ENCODE peak calls at places on chromosomes 5 and 9, in six cellular contexts. J, I, D, M, L and E are unnamed samples.

GRCh38 chr5:159773062-159773924 is 143.0 kb upstream of the ADRA1B start:
- DNase-seq in I (peak; percentile 41), M (peak; percentile 76), J (peak; percentile 34), L (peak; percentile 15), D (peak; percentile 40), E (peak; percentile 76)

GRCh38 chr5:56979968-56980367 is 28.0 kb upstream of the MIER3 start:
- DNase-seq in L (no peak), M (no peak), J (no peak), I (no peak), D (no peak), E (no peak)

GRCh38 chr9:89730715-89731114 is 125.9 kb downstream of the GADD45G start:
- DNase-seq in M (peak; percentile 26), J (no peak), L (no peak), I (no peak), D (no peak), E (no peak)

GRCh38 chr5:175520321-175520720 is 42.0 kb downstream of the SFXN1 start:
- DNase-seq in D (no peak), J (no peak), M (no peak), I (no peak), L (no peak), E (no peak)

GRCh38 chr5:40261984-40262383 is 417.7 kb upstream of the PTGER4 start:
- DNase-seq in L (no peak), I (no peak), J (no peak), D (no peak), M (no peak), E (no peak)

GRCh38 chr9:116088396-116088795 is 65.2 kb upstream of the PAPPA start:
- DNase-seq in D (no peak), J (no peak), L (no peak), M (no peak), I (no peak), E (no peak)

GRCh38 chr9:99411068-99411467 is 189.0 kb downstream of the SEC61B start:
- DNase-seq in D (no peak), L (no peak), J (no peak), M (no peak), I (no peak), E (no peak)

GRCh38 chr5:55037816-55038379 is 13.8 kb downstream of the GZMK start:
- DNase-seq in J (no peak), I (no peak), M (no peak), D (no peak), L (no peak), E (no peak)

GRCh38 chr5:139847790-139848507 is 52.3 kb downstream of the PSD2 start:
- DNase-seq in D (no peak), L (peak; percentile 62), J (peak; percentile 61), I (peak; percentile 71), M (peak; percentile 79), E (peak; percentile 46)

GRCh38 chr5:16656561-16657191 is 39.9 kb upstream of the RETREG1 start:
- DNase-seq in J (no peak), I (peak; percentile 51), M (no peak), D (no peak), L (no peak), E (no peak)

GRCh38 chr5:19853616-19854240 is 134.3 kb downstream of the CDH18 start:
- DNase-seq in J (no peak), I (no peak), L (no peak), M (no peak), D (no peak), E (no peak)

GRCh38 chr5:10607666-10608442 is 44.0 kb downstream of the ANKRD33B start:
- DNase-seq in I (peak; percentile 33), M (no peak), J (no peak), D (peak; percentile 51), L (no peak), E (peak; percentile 81)

GRCh38 chr5:135236187-135236835 is 162.7 kb downstream of the MACROH2A1 start:
- DNase-seq in D (no peak), J (no peak), I (no peak), M (no peak), L (no peak), E (no peak)

GRCh38 chr9:136329211-136329627 is 1.9 kb downstream of the GPSM1 start:
- DNase-seq in L (no peak), I (no peak), M (no peak), D (no peak), J (no peak), E (no peak)

GRCh38 chr9:134492281-134492691 is 149.3 kb upstream of the COL5A1 start:
- DNase-seq in J (no peak), M (no peak), D (peak; percentile 95), L (no peak), I (no peak), E (no peak)

GRCh38 chr9:34994429-34995287 is 5.1 kb downstream of the DNAJB5 start:
- DNase-seq in M (peak; percentile 46), J (peak; percentile 57), I (peak; percentile 64), L (no peak), D (no peak), E (no peak)
- TF ChIP-seq CTCF in M (peak; percentile 58), J (peak; percentile 70), I (peak; percentile 71), L (peak; percentile 30), D (peak; percentile 57), E (peak; percentile 73)

DNA sequence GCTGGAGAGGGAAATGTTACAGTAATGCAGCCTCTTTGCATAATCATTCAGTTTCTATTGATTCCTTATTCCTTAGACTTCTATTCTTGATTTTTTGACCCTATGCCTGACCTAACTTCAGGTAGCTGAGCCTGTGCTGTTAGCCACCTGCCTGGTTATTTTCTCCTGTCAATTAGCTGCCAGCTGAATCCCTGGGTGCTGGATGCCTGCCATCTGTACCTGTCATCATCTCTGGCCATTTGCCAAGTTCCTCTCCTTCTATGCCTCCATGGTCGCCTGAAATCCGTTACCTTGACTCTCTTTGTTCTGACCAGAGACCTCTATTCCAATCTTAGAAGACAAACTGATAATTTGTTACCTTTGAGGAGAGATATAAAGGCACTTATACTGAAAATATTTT is 178.3 kb downstream of the CAVIN4 start:
- DNase-seq in D (no peak), I (no peak), M (no peak), J (no peak), L (no peak), E (no peak)
- TF ChIP-seq CTCF in D (no peak), I (no peak), M (no peak), J (no peak), L (no peak), E (no peak)

GRCh38 chr5:37495210-37495609 is 116.1 kb downstream of the WDR70 start:
- DNase-seq in J (no peak), D (no peak), M (no peak), I (no peak), L (no peak), E (no peak)
- TF ChIP-seq CTCF in J (no peak), D (no peak), M (no peak), I (no peak), L (no peak), E (no peak)

GRCh38 chr5:157819502-157820125 is 39.3 kb downstream of the CLINT1 start:
- DNase-seq in L (no peak), M (no peak), J (no peak), I (peak; percentile 82), D (no peak), E (no peak)

GRCh38 chr5:157818368-157818767 is 40.6 kb downstream of the CLINT1 start:
- DNase-seq in M (no peak), J (no peak), I (no peak), D (no peak), L (no peak), E (no peak)

GRCh38 chr5:157821822-157822622 is 36.9 kb downstream of the CLINT1 start:
- DNase-seq in D (no peak), I (no peak), L (no peak), M (no peak), J (no peak), E (no peak)

GRCh38 chr5:157821405-157821804 is 37.5 kb downstream of the CLINT1 start:
- DNase-seq in D (no peak), I (no peak), M (no peak), L (no peak), J (no peak), E (no peak)

DNA sequence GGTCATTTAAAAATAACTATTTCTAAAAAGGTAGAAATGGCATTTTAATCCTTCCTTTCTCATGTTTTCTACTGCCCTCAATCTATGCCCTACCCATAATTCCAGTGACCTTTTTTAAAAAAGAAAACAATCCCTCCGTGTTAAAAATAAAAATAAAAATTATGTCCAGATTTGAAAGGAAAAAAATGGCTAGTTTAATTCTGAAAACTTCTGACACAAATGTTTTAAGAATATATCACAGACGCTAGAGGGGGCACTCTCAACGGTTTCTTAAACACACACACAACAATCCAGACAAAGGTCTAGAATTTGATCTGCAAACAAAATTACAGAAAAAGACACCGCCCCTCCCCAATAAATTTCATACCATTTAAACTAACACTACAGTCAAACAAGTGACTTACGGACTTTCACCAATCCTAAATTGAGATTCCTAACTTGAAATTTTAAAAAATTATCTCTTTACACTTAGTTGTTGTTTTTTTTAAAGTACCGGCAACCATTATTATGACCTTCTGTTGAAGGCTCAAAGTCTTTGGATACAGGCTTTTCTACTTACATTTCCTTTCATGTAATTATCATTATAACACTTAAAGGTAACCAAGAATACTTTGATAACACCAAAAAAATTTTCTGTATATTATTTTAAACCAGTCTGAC is 38.2 kb downstream of the CLINT1 start:
- DNase-seq in D (peak; percentile 12), M (peak; percentile 16), J (peak; percentile 34), L (no peak), I (peak; percentile 80), E (no peak)
- TF ChIP-seq CTCF in D (peak; percentile 54), M (peak; percentile 61), J (peak; percentile 65), L (peak; percentile 61), I (peak; percentile 36), E (peak; percentile 53)

DNA sequence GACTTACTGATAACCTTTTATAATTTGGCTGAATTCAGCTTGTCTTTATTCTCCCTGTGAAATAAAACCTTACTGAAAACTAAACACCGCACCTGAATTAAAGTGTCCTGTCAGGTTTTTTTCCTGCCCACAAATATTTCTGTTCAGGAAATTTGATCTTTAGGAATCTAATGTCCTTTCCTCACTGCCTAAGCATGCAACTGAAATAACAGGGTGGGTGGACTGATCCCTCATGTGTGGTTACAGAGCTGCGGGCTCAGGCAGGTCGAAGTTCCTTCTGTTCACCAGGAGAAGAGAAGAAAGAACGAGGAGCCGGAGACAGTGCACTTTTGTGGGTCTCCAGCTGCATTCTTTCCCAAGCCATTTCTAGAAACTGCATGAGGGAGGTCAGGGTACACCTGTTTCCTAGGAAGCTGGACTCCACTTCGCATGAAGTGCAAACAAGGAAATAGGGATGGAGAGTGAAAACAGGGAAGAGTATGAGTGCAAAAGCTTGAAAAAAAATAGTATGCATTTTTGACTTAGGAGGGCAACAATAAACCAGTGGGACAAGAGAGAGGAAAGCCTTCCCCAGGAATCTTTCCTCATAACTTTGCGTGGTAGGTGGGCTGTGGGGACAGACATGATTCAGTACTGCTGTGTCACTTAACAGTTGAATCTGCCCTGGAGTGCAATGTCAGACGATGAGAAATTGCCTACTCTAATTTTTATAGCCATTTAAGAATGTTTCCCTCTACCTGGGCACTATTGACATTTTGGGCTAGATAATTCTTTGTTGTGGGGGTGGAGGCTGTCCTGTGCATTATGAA is 60.2 kb downstream of the GCNT1 start:
- DNase-seq in J (no peak), M (no peak), L (no peak), D (no peak), I (peak; percentile 40), E (no peak)
- TF ChIP-seq CTCF in J (no peak), M (no peak), L (no peak), D (no peak), I (no peak), E (no peak)

DNA sequence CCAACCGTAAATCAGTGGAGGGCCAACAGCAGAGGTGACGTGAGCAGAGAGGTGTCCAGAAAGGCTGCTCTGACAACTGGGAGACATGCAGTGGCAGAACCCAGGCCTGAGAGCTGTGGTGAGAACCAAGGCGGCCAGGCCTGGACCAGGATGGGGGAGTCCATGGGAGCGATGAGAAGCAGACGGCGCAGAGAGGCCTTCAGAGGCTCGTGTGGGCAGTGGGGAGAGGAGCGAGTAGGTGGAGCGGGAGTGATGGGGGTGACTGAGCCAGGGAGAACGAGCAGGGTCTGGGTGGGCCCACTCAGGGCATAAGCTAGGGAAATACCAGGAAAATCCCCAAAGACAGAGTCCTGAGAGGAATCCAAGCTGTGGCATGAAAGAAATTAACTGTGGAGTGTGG is 7.9 kb upstream of the IL3 start:
- DNase-seq in L (no peak), I (no peak), D (no peak), M (no peak), J (no peak), E (no peak)
- TF ChIP-seq CTCF in L (no peak), I (no peak), D (no peak), M (no peak), J (no peak), E (no peak)